ENCODE peak calls at places on chromosomes 6 and 20, in seven cellular contexts. H is A549, N is K562, Z is HCT116, Y is SK-N-SH, X is GM12878, G is HepG2. A is an unnamed sample.

GRCh38 chr6:169990095-169991030 is 238.9 kb downstream of the ERMARD start:
- DNase-seq in G (no peak), Z (no peak), H (no peak), Y (no peak), N (peak), X (no peak), A (no peak)

GRCh38 chr6:26031151-26031594 is 56.1 kb upstream of the HFE start:
- DNase-seq in G (no peak), X (no peak), Z (no peak), H (no peak), N (no peak), Y (no peak), A (no peak)

GRCh38 chr20:38013891-38014290 is 19.4 kb downstream of the TTI1 start:
- DNase-seq in H (no peak), G (no peak), Y (no peak), N (no peak), Z (no peak), X (no peak), A (no peak)

GRCh38 chr20:53652090-53652858 is 58.6 kb upstream of the ZNF217 start:
- DNase-seq in Z (no peak), Y (no peak), N (peak), G (peak), H (no peak), X (peak), A (no peak)

GRCh38 chr6:28212510-28213212 is 12.4 kb upstream of the ZSCAN9 start:
- DNase-seq in Y (peak), H (peak), G (peak), X (peak), Z (peak), N (peak), A (peak)

GRCh38 chr6:7073810-7074525 is 33.8 kb upstream of the RREB1 start:
- DNase-seq in Y (no peak), Z (no peak), H (no peak), G (no peak), X (peak), N (no peak), A (no peak)

GRCh38 chr20:31675828-31676533 is 38.3 kb downstream of the COX4I2 start:
- DNase-seq in H (no peak), Z (no peak), G (no peak), X (no peak), N (peak), Y (no peak), A (no peak)

GRCh38 chr6:25257686-25258348 is 21.4 kb upstream of the CARMIL1 start:
- DNase-seq in X (no peak), Y (no peak), N (no peak), H (no peak), G (no peak), Z (no peak), A (no peak)

GRCh38 chr6:75802366-75802765 is 53.3 kb downstream of the MYO6 start:
- DNase-seq in Y (no peak), X (no peak), G (no peak), Z (peak), N (no peak), H (no peak), A (no peak)

GRCh38 chr6:28124971-28125353 is 553 bp downstream of the ZSCAN16 start:
- DNase-seq in H (no peak), Y (no peak), N (no peak), Z (no peak), X (no peak), G (no peak), A (no peak)

GRCh38 chr6:78377056-78377455 is 490.3 kb upstream of the IRAK1BP1 start:
- DNase-seq in X (no peak), N (no peak), Z (no peak), H (no peak), G (no peak), Y (no peak), A (no peak)

GRCh38 chr20:50077818-50078601 is 34.9 kb downstream of the UBE2V1 start:
- DNase-seq in X (no peak), N (no peak), H (no peak), Y (no peak), Z (no peak), G (no peak), A (no peak)

GRCh38 chr6:42124223-42124836 is 18.1 kb downstream of the C6orf132 start:
- DNase-seq in G (no peak), X (no peak), Z (no peak), N (no peak), Y (no peak), H (no peak), A (no peak)

GRCh38 chr6:141464490-141464889 is 668.2 kb upstream of the GJE1 start:
- DNase-seq in G (no peak), Y (no peak), Z (no peak), N (no peak), X (no peak), H (peak), A (no peak)

GRCh38 chr6:46949662-46950280 is 28.0 kb upstream of the ADGRF5 start:
- DNase-seq in N (no peak), Y (no peak), X (no peak), Z (no peak), G (no peak), H (no peak), A (no peak)

GRCh38 chr6:149862901-149863595 is 1.1 kb downstream of the LRP11 start:
- DNase-seq in Z (no peak), H (no peak), G (peak), N (peak), X (no peak), Y (peak), A (no peak)

GRCh38 chr6:47780510-47781356 is 1.1 kb upstream of the OPN5 start:
- DNase-seq in H (peak), G (peak), X (no peak), N (peak), Z (peak), Y (peak), A (peak)

GRCh38 chr20:48983423-48984400 is 62.2 kb downstream of the ARFGEF2 start:
- DNase-seq in G (no peak), H (peak), Y (peak), X (no peak), Z (no peak), N (peak), A (no peak)

GRCh38 chr6:114304304-114304887 is 38.4 kb downstream of the HS3ST5 start:
- DNase-seq in H (no peak), N (no peak), X (no peak), G (peak), Y (no peak), Z (peak), A (no peak)

GRCh38 chr6:842141-842540 is 149.2 kb upstream of the EXOC2 start:
- DNase-seq in X (no peak), Y (no peak), H (no peak), G (no peak), Z (no peak), N (no peak), A (no peak)

GRCh38 chr6:149318581-149319286 is 1.2 kb downstream of the TAB2 start:
- DNase-seq in H (no peak), X (no peak), G (peak), Z (no peak), Y (peak), N (peak), A (no peak)

GRCh38 chr20:3861191-3861590 is 14.6 kb downstream of the MAVS start:
- DNase-seq in Y (no peak), N (no peak), H (no peak), X (no peak), Z (no peak), G (no peak), A (no peak)

GRCh38 chr6:2765896-2766766 is 938 bp downstream of the WRNIP1 start:
- DNase-seq in Y (peak), H (peak), Z (no peak), X (no peak), G (no peak), N (peak), A (no peak)

GRCh38 chr20:57342829-57343228 is 8.2 kb upstream of the RAE1 start:
- DNase-seq in Y (no peak), G (no peak), H (no peak), N (no peak), X (no peak), Z (no peak), A (no peak)

GRCh38 chr20:23007886-23008285 is 27.2 kb upstream of the SSTR4 start:
- DNase-seq in N (no peak), H (no peak), X (no peak), Y (no peak), G (no peak), Z (no peak), A (no peak)

GRCh38 chr6:145498425-145498824 is 236.9 kb downstream of the EPM2A start:
- DNase-seq in N (no peak), G (no peak), X (no peak), H (no peak), Z (no peak), Y (no peak), A (no peak)

GRCh38 chr6:85669735-85670194 is 27.1 kb upstream of the SYNCRIP start:
- DNase-seq in H (no peak), X (peak), N (no peak), Z (no peak), Y (no peak), G (no peak), A (no peak)

GRCh38 chr20:11556410-11556809 is 361.3 kb upstream of the BTBD3 start:
- DNase-seq in Z (no peak), H (no peak), Y (no peak), G (no peak), X (no peak), N (no peak), A (no peak)

GRCh38 chr20:50224553-50225255 is 34.1 kb downstream of the CEBPB start:
- DNase-seq in X (no peak), H (no peak), Z (no peak), N (no peak), G (no peak), Y (no peak), A (no peak)

GRCh38 chr6:143539106-143539505 is 27.6 kb upstream of the FUCA2 start:
- DNase-seq in N (no peak), H (no peak), G (no peak), Y (no peak), Z (no peak), X (no peak), A (no peak)

GRCh38 chr6:143490244-143490643 is 21.3 kb downstream of the FUCA2 start:
- DNase-seq in G (no peak), N (no peak), X (no peak), H (no peak), Y (no peak), Z (no peak), A (no peak)

GRCh38 chr20:45088247-45088646 is 12.7 kb downstream of the KCNS1 start:
- DNase-seq in H (no peak), X (no peak), Z (no peak), Y (no peak), G (no peak), N (no peak), A (no peak)

GRCh38 chr20:44133424-44133823 is 53.6 kb downstream of the JPH2 start:
- DNase-seq in X (no peak), N (no peak), Z (no peak), G (no peak), Y (peak), H (no peak), A (no peak)

GRCh38 chr6:100998111-100998510 is 117.0 kb upstream of the ASCC3 start:
- DNase-seq in Y (no peak), G (no peak), H (no peak), N (no peak), X (no peak), Z (no peak), A (no peak)

GRCh38 chr6:65110031-65110430 is 597.0 kb downstream of the EYS start:
- DNase-seq in Z (no peak), G (no peak), N (no peak), H (no peak), X (no peak), Y (no peak), A (no peak)

DNA sequence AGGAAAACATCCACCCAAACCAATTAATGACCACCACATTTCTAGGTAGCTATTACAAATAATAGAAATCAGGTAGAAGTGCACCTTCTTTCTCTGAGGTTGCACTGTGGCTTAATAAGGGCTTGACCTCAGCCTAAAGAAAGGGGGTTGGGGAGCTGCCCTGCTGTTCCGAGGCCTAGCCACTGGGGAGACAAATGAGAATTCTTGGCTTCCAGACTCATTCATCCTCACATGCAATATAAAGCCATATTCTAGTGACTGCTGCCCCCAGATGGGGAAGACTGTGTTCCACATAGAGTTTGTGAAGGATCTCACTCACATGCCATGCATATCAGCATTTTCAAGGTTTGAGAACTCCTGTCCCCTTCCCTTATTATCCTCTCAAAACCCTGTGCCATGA is 22.9 kb downstream of the SAYSD1 start:
- DNase-seq in X (no peak), Z (no peak), G (peak), Y (peak), H (no peak), N (peak), A (peak)
- TF ChIP-seq RAD21 in X (peak), Z (peak), G (no peak), Y (peak), H (no peak), N (peak), A (peak)

GRCh38 chr6:127276336-127276735 is 9.7 kb downstream of the RNF146 start:
- DNase-seq in X (no peak), Z (no peak), N (peak), G (no peak), Y (no peak), H (no peak), A (no peak)
- TF ChIP-seq RAD21 in X (no peak), Z (no peak), N (no peak), G (no peak), Y (no peak), H (no peak), A (no peak)

DNA sequence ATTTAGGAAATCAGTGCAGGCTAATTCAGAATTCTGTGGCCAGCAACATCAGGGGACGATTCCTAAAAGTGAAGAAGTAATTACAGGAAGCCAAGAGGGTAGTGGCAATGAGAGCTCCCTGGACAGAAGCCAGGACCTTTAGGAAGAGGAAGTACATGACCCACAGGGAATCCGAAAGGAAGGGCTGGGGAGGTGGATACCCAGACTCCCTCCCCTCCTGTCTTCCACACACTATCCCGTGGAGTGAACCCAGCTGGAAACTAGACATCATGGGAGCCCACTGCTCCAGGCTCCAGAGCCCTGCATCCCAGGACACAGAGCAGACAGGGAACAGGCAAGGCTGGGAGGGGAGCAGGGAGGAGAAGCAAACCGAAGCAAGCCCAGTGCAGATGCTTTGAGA is 83.0 kb downstream of the SNX5 start:
- DNase-seq in Z (no peak), Y (no peak), N (no peak), H (no peak), G (no peak), X (no peak), A (no peak)
- TF ChIP-seq RAD21 in Z (no peak), Y (no peak), N (no peak), H (no peak), G (no peak), X (no peak), A (no peak)

GRCh38 chr6:43916924-43917877 is 147.2 kb downstream of the VEGFA start:
- DNase-seq in G (peak), H (no peak), X (no peak), N (no peak), Z (no peak), Y (no peak), A (no peak)

GRCh38 chr6:43919774-43920173 is 149.8 kb downstream of the VEGFA start:
- DNase-seq in X (no peak), Y (no peak), Z (no peak), H (no peak), G (no peak), N (no peak), A (no peak)

GRCh38 chr6:43916091-43916923 is 146.3 kb downstream of the VEGFA start:
- DNase-seq in G (no peak), H (no peak), Y (no peak), Z (no peak), X (no peak), N (peak), A (no peak)

GRCh38 chr6:43915213-43915869 is 145.3 kb downstream of the VEGFA start:
- DNase-seq in N (no peak), Z (no peak), H (no peak), X (no peak), G (no peak), Y (no peak), A (no peak)

GRCh38 chr6:43917878-43918382 is 147.9 kb downstream of the VEGFA start:
- DNase-seq in Y (no peak), G (no peak), Z (no peak), N (peak), X (no peak), H (no peak), A (no peak)
- TF ChIP-seq RAD21 in Y (no peak), G (no peak), Z (no peak), N (no peak), X (no peak), H (no peak), A (no peak)

GRCh38 chr6:108364470-108364869 is 69.6 kb downstream of the AFG1L start:
- DNase-seq in N (no peak), X (no peak), G (no peak), Z (no peak), Y (no peak), H (no peak), A (no peak)

GRCh38 chr6:108365488-108365887 is 70.6 kb downstream of the AFG1L start:
- DNase-seq in Z (no peak), H (no peak), X (no peak), G (no peak), N (no peak), Y (no peak), A (no peak)

GRCh38 chr6:108363113-108363512 is 68.3 kb downstream of the AFG1L start:
- DNase-seq in H (no peak), X (no peak), Y (no peak), Z (no peak), N (no peak), G (peak), A (no peak)

GRCh38 chr6:108362455-108362854 is 67.6 kb downstream of the AFG1L start:
- DNase-seq in X (no peak), G (no peak), N (no peak), H (no peak), Z (no peak), Y (no peak), A (no peak)

DNA sequence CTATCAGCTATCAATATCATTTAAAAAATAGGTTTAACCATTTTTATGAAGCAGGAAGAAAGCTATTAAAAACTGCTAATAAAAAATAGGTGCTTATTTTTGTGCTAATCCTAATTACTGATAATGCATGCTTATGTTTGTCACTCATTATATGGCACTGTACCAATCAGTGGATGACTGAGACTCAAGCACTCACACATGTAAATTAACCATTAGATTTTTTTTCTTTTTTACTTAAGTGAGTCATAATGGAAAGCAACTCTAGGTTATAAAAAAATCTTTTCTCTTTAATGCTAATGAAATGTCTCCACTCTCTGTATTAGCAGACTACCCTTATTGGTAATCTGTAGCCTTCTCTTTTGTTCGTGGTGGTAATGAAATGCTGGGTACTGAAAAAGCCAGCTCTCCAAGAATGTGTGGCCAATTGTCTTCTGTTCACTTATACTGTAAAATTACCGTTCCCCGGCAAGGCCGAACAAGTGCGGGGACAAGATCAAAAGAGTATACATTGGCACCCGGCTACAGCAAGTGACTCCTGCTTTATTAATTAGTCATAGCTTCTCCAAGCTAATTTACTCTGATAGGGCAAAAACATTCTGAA is 69.0 kb downstream of the AFG1L start:
- DNase-seq in H (no peak), Z (no peak), G (no peak), N (peak), Y (no peak), X (no peak), A (no peak)
- TF ChIP-seq RAD21 in H (no peak), Z (no peak), G (no peak), N (no peak), Y (no peak), X (no peak), A (no peak)

GRCh38 chr20:63947638-63948456 is 8.4 kb downstream of the UCKL1 start:
- DNase-seq in N (no peak), G (no peak), Y (no peak), Z (no peak), H (no peak), X (no peak), A (no peak)
- TF ChIP-seq RAD21 in N (no peak), G (no peak), Y (no peak), Z (no peak), H (no peak), X (no peak), A (no peak)

DNA sequence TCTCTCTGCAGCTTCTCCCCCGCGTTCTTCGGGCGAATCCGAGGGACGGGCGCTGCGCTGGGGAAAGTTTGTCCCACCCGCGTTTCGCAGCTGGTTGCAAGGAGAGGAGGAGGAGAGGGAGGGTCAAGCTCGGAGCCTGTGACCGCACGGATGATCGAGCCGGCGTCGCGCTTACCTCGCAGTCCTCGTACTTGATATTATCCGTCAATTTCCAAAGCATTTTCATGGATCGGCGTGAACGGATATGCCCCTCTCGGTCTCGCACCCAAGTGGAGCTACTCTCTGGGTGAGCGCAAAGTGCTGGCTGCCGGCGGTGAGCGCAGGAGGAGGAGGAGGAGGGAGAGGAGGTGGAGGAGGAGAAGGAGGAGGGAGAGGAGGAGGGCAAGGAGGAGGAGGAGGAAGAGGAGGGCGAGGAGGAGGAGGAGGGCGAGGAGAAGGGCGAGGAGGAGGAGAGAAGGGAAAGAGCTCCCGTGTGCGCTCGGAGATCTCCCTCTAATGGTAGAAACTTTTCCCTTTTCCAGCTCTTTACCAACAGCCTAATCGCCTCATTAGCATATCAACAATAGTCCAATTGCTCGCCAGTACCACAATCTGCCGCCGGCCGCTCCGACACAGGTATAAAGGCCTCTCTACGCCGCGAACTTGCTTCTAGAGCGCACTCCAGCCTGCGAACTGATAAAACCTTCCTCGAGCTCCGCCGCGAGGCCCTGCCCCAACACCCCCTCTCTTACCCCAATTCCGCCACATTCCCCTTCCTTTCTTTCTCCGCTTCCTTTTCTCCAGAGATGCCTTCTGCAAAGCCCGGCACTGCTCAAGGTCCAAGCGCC is at the start of gene TFAP2A:
- DNase-seq in N (peak), Y (no peak), Z (no peak), H (peak), X (no peak), G (no peak), A (no peak)
- TF ChIP-seq RAD21 in N (peak), Y (no peak), Z (peak), H (peak), X (no peak), G (no peak), A (peak)

GRCh38 chr6:159691963-159692287 is 1.1 kb downstream of the SOD2 start:
- DNase-seq in X (no peak), H (no peak), G (peak), Y (no peak), N (peak), Z (no peak), A (no peak)
- TF ChIP-seq RAD21 in X (no peak), H (no peak), G (no peak), Y (no peak), N (no peak), Z (no peak), A (no peak)

A was measured in H1.